ENCODE peak calls at places on chromosome 13, in nine cellular contexts. W is NCI-H1105; L is smooth muscle cell of the brain vasculature; D is MCF 10A; G is ovary; M is Daoy; P is AG04450; J is CD4-positive, alpha-beta memory T cell; Q is EL. O is an unnamed sample.

GRCh38 chr13:113187263-113187669 is 21.2 kb downstream of the PCID2 start:
- DNase-seq in W (no peak), L (peak), D (peak), G (peak), M (peak), P (peak), J (no peak), Q (peak), O (peak)

GRCh38 chr13:48186722-48187121 is 46.3 kb upstream of the ITM2B start:
- DNase-seq in W (no peak), L (no peak), D (no peak), G (no peak), M (no peak), P (no peak), J (no peak), Q (no peak), O (no peak)

GRCh38 chr13:40518481-40518882 is 148.0 kb downstream of the FOXO1 start:
- DNase-seq in W (no peak), L (no peak), D (peak), G (no peak), M (peak), P (no peak), J (peak), Q (no peak), O (no peak)

GRCh38 chr13:54226866-54227265 is 1198.3 kb downstream of the OLFM4 start:
- DNase-seq in W (no peak), L (no peak), D (no peak), G (no peak), M (no peak), P (no peak), J (no peak), Q (no peak), O (no peak)

GRCh38 chr13:111508164-111508870 is 187.9 kb downstream of the TEX29 start:
- DNase-seq in W (no peak), L (no peak), D (no peak), G (no peak), M (no peak), P (no peak), J (no peak), Q (no peak), O (no peak)

GRCh38 chr13:22311734-22312404 is 641.0 kb downstream of the FGF9 start:
- DNase-seq in W (no peak), L (no peak), D (no peak), G (no peak), M (peak), P (no peak), J (no peak), Q (no peak), O (no peak)

GRCh38 chr13:104683789-104684188 is 1617.6 kb upstream of the SLC10A2 start:
- DNase-seq in W (no peak), L (no peak), D (peak), G (no peak), M (no peak), P (no peak), J (no peak), Q (no peak), O (no peak)

GRCh38 chr13:30847697-30848307 is 58.3 kb upstream of the MEDAG start:
- DNase-seq in W (no peak), L (peak), D (peak), G (peak), M (peak), P (peak), J (no peak), Q (peak), O (peak)

GRCh38 chr13:77150651-77151050 is 123.7 kb upstream of the FBXL3 start:
- DNase-seq in W (no peak), L (no peak), D (no peak), G (no peak), M (no peak), P (no peak), J (no peak), Q (no peak), O (no peak)

GRCh38 chr13:110628952-110629701 is 13.8 kb downstream of the NAXD start:
- DNase-seq in W (no peak), L (no peak), D (no peak), G (no peak), M (no peak), P (no peak), J (no peak), Q (no peak), O (no peak)

GRCh38 chr13:111058796-111059506 is 56.2 kb upstream of the ARHGEF7 start:
- DNase-seq in W (no peak), L (no peak), D (peak), G (no peak), M (no peak), P (no peak), J (no peak), Q (peak), O (no peak)

GRCh38 chr13:80399340-80400163 is 58.6 kb upstream of the SPRY2 start:
- DNase-seq in W (no peak), L (no peak), D (peak), G (no peak), M (peak), P (no peak), J (no peak), Q (no peak), O (no peak)

GRCh38 chr13:71870036-71870435 is 3.0 kb upstream of the DACH1 start:
- DNase-seq in W (no peak), L (no peak), D (no peak), G (no peak), M (no peak), P (no peak), J (no peak), Q (no peak), O (no peak)

GRCh38 chr13:112466132-112467025 is 90.2 kb downstream of the SPACA7 start:
- DNase-seq in W (no peak), L (no peak), D (no peak), G (no peak), M (no peak), P (no peak), J (no peak), Q (no peak), O (no peak)

GRCh38 chr13:20825476-20825875 is 51.7 kb upstream of the EEF1AKMT1 start:
- DNase-seq in W (peak), L (no peak), D (no peak), G (no peak), M (no peak), P (no peak), J (no peak), Q (peak), O (no peak)

GRCh38 chr13:99614465-99614885 is 113.2 kb downstream of the TM9SF2 start:
- DNase-seq in W (no peak), L (no peak), D (peak), G (no peak), M (peak), P (no peak), J (peak), Q (peak), O (no peak)

GRCh38 chr13:21670006-21670882 is 629 bp upstream of the FGF9 start:
- DNase-seq in W (peak), L (no peak), D (peak), G (peak), M (peak), P (no peak), J (peak), Q (peak), O (no peak)

GRCh38 chr13:32073180-32073864 is 41.7 kb downstream of the FRY start:
- DNase-seq in W (no peak), L (no peak), D (no peak), G (no peak), M (no peak), P (no peak), J (no peak), Q (no peak), O (no peak)

GRCh38 chr13:112871742-112872141 is 97.3 kb upstream of the MCF2L start:
- DNase-seq in W (no peak), L (no peak), D (no peak), G (no peak), M (no peak), P (no peak), J (no peak), Q (no peak), O (no peak)

GRCh38 chr13:73754727-73755292 is 379.4 kb downstream of the KLF12 start:
- DNase-seq in W (peak), L (peak), D (peak), G (no peak), M (peak), P (peak), J (peak), Q (peak), O (peak)

GRCh38 chr13:109737606-109738005 is 48.8 kb downstream of the IRS2 start:
- DNase-seq in W (no peak), L (no peak), D (peak), G (no peak), M (peak), P (no peak), J (no peak), Q (peak), O (no peak)

GRCh38 chr13:57030671-57031070 is 110.0 kb upstream of the PRR20A start:
- DNase-seq in W (no peak), L (no peak), D (no peak), G (no peak), M (no peak), P (no peak), J (no peak), Q (no peak), O (no peak)

GRCh38 chr13:112750570-112750969 is 60.7 kb downstream of the ATP11A start:
- DNase-seq in W (no peak), L (no peak), D (no peak), G (no peak), M (no peak), P (no peak), J (no peak), Q (no peak), O (no peak)

GRCh38 chr13:61706899-61707298 is 291.2 kb upstream of the PCDH20 start:
- DNase-seq in W (no peak), L (no peak), D (no peak), G (no peak), M (no peak), P (no peak), J (no peak), Q (no peak), O (no peak)

GRCh38 chr13:50731400-50731799 is 112.1 kb downstream of the DLEU7 start:
- DNase-seq in W (peak), L (no peak), D (peak), G (no peak), M (no peak), P (no peak), J (no peak), Q (peak), O (peak)

GRCh38 chr13:102863590-102863989 is 17.8 kb downstream of the ERCC5 start:
- DNase-seq in W (no peak), L (no peak), D (no peak), G (no peak), M (no peak), P (no peak), J (no peak), Q (no peak), O (no peak)

GRCh38 chr13:21326155-21327030 is 132.7 kb downstream of the ZDHHC20 start:
- DNase-seq in W (no peak), L (no peak), D (peak), G (peak), M (no peak), P (peak), J (no peak), Q (peak), O (peak)

GRCh38 chr13:100483836-100484381 is 104.7 kb downstream of the GGACT start:
- DNase-seq in W (no peak), L (no peak), D (no peak), G (no peak), M (no peak), P (no peak), J (no peak), Q (no peak), O (no peak)

GRCh38 chr13:114061746-114062145 is 70.7 kb downstream of the RASA3 start:
- DNase-seq in W (no peak), L (no peak), D (no peak), G (no peak), M (no peak), P (no peak), J (no peak), Q (no peak), O (no peak)

GRCh38 chr13:110396913-110397379 is 89.9 kb downstream of the COL4A2 start:
- DNase-seq in W (no peak), L (peak), D (peak), G (peak), M (peak), P (peak), J (no peak), Q (peak), O (peak)

GRCh38 chr13:39266426-39266825 is 228.2 kb downstream of the NHLRC3 start:
- DNase-seq in W (no peak), L (no peak), D (no peak), G (no peak), M (peak), P (no peak), J (no peak), Q (peak), O (no peak)

GRCh38 chr13:21583496-21583895 is 20.5 kb downstream of the MICU2 start:
- DNase-seq in W (no peak), L (peak), D (no peak), G (no peak), M (no peak), P (no peak), J (no peak), Q (peak), O (no peak)

GRCh38 chr13:114068723-114069322 is 63.6 kb downstream of the RASA3 start:
- DNase-seq in W (no peak), L (no peak), D (peak), G (peak), M (peak), P (peak), J (no peak), Q (peak), O (no peak)

GRCh38 chr13:73268306-73268705 is 209.5 kb downstream of the KLF5 start:
- DNase-seq in W (no peak), L (no peak), D (peak), G (no peak), M (peak), P (no peak), J (no peak), Q (peak), O (peak)

GRCh38 chr13:110799246-110800236 is 86.0 kb downstream of the ING1 start:
- DNase-seq in W (no peak), L (peak), D (no peak), G (peak), M (peak), P (peak), J (no peak), Q (peak), O (peak)

GRCh38 chr13:21613791-21614190 is 9.8 kb upstream of the MICU2 start:
- DNase-seq in W (no peak), L (no peak), D (no peak), G (no peak), M (no peak), P (no peak), J (no peak), Q (no peak), O (no peak)

GRCh38 chr13:98083507-98083906 is 59.4 kb upstream of the FARP1 start:
- DNase-seq in W (no peak), L (peak), D (peak), G (no peak), M (peak), P (peak), J (no peak), Q (peak), O (peak)

GRCh38 chr13:53201454-53202225 is 173.0 kb downstream of the OLFM4 start:
- DNase-seq in W (no peak), L (no peak), D (no peak), G (no peak), M (peak), P (no peak), J (no peak), Q (peak), O (no peak)

GRCh38 chr13:39776439-39776838 is 121.0 kb downstream of the COG6 start:
- DNase-seq in W (no peak), L (no peak), D (no peak), G (no peak), M (peak), P (peak), J (no peak), Q (peak), O (peak)